ENCODE peak calls at places on chromosomes 1 and 21, in eight cellular contexts. W, M, U, O, I, T, L and V are unnamed samples. For H3K9me3, the result is how much of the 10 kb centered on the place peaks cover.

GRCh38 chr1:9284061-9284460 is 8.6 kb upstream of the SPSB1 start:
- DNase-seq in W (no peak), M (no peak), U (peak), O (no peak), I (no peak), T (no peak), L (no peak), V (no peak)

GRCh38 chr1:53207726-53208125 is 11.1 kb downstream of the CPT2 start:
- DNase-seq in W (no peak), M (no peak), U (no peak), O (no peak), I (no peak), T (no peak), L (no peak), V (no peak)

GRCh38 chr1:202131956-202132821 is 9.5 kb downstream of the GPR37L1 start:
- DNase-seq in W (no peak), M (no peak), U (no peak), O (no peak), I (no peak), T (no peak), L (no peak), V (no peak)

GRCh38 chr21:32413697-32414578 is 1.4 kb downstream of the EVA1C start:
- DNase-seq in W (peak), M (peak), U (no peak), O (no peak), I (no peak), T (no peak), L (no peak), V (no peak)

GRCh38 chr21:9758141-9758540 is 763.2 kb upstream of the TPTE start:
- DNase-seq in W (no peak), M (no peak), U (no peak), O (no peak), I (no peak), T (no peak), L (no peak), V (no peak)

GRCh38 chr1:171711643-171712042 is 30.2 kb downstream of the VAMP4 start:
- DNase-seq in W (no peak), M (no peak), U (no peak), O (no peak), I (no peak), T (no peak), L (no peak), V (no peak)

GRCh38 chr21:32062591-32063227 is 189.9 kb downstream of the HUNK start:
- DNase-seq in W (no peak), M (no peak), U (no peak), O (no peak), I (no peak), T (no peak), L (no peak), V (no peak)

GRCh38 chr21:41758550-41758949 is 8.3 kb downstream of the RIPK4 start:
- DNase-seq in W (no peak), M (no peak), U (no peak), O (peak), I (no peak), T (no peak), L (no peak), V (no peak)

GRCh38 chr1:31648633-31649032 is 4.0 kb upstream of the PEF1 start:
- DNase-seq in W (no peak), M (no peak), U (no peak), O (no peak), I (no peak), T (no peak), L (no peak), V (no peak)

GRCh38 chr1:15260418-15261154 is 13.6 kb downstream of the FHAD1 start:
- DNase-seq in W (no peak), M (peak), U (no peak), O (no peak), I (no peak), T (no peak), L (peak), V (no peak)

GRCh38 chr1:71717186-71717585 is 565.2 kb downstream of the NEGR1 start:
- DNase-seq in W (no peak), M (no peak), U (no peak), O (no peak), I (no peak), T (no peak), L (no peak), V (no peak)

GRCh38 chr1:208157769-208158168 is 86.4 kb downstream of the PLXNA2 start:
- DNase-seq in W (no peak), M (no peak), U (no peak), O (no peak), I (no peak), T (no peak), L (no peak), V (no peak)

GRCh38 chr1:81118550-81118949 is 682.2 kb upstream of the ADGRL2 start:
- DNase-seq in W (no peak), M (no peak), U (no peak), O (no peak), I (no peak), T (no peak), L (no peak), V (no peak)
- H3K9me3 ChIP-seq in W (under half), M (under half), U (under half), O (under half), I (under half), T (under half), L (under half), V (under half)

GRCh38 chr1:4760088-4760487 is 105.7 kb downstream of the AJAP1 start:
- DNase-seq in W (no peak), M (no peak), U (no peak), O (no peak), I (no peak), T (no peak), L (no peak), V (no peak)
- H3K9me3 ChIP-seq in W (under half), M (under half), U (under half), O (under half), I (under half), T (under half), L (under half), V (under half)

DNA sequence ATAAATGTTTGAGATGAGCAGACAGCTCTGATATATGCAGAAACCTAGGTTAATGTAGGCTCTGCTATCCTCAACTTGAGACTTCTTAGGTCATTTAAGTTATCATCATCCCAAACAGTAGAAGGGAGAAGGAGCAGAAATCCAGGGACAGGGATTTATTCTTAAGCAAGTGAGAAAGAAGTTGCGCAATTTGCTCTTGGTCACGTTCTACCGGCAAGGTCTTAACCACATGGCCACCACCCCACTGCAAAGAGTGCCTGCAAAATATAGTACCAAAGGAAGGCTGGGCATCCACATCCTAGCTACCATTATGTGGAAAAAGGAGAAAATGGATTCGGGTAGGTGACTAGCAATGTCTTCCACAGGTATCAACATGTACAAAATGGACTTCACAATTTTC is 25.2 kb downstream of the CRNN start:
- DNase-seq in W (no peak), M (no peak), U (no peak), O (no peak), I (no peak), T (no peak), L (no peak), V (no peak)
- H3K9me3 ChIP-seq in W (under half), M (under half), U (under half), O (under half), I (under half), T (under half), L (under half), V (under half)

DNA sequence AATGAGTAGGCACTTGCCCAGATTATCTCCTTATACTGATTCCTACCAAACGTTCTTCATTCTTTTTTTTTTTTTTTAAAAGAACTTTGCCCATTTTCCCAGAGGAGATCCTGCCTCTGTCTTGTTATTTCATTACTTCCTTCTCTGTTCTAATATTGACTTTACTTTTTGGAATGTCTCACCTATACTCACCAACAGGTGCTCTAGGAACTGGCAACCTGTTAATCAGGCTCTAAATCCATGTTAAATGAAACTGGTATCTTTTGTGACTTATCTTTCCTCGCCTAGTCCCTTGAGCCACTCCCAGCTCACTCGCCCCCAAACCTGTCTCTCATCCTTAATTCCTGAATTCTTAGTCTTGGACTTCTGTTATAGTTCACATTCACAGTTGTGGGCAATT is 1.2 kb upstream of the CRCT1 start:
- DNase-seq in W (no peak), M (no peak), U (no peak), O (no peak), I (no peak), T (no peak), L (no peak), V (no peak)
- H3K9me3 ChIP-seq in W (under half), M (under half), U (under half), O (under half), I (under half), T (under half), L (under half), V (under half)

DNA sequence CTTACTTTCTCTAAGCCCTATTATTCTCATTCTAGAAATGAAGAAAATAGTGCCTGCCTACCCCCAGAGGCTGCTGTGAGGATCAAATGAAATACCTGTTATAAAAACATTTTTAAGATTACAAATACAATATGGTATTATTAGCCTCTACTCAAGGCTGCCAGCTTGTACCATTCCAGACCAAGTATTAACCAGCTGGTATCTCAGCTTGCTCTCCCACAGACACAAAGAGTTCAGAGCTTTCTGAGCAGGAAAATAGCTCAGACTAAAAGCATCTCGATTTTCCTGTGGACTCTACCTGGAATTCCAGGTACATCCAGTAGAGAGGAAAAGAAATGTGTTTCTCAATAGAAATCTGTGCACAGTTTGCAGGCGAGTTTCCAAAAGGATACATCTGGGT is 31.1 kb downstream of the TGFBR3 start:
- DNase-seq in W (no peak), M (no peak), U (no peak), O (no peak), I (no peak), T (no peak), L (no peak), V (no peak)
- H3K9me3 ChIP-seq in W (under half), M (under half), U (under half), O (under half), I (under half), T (under half), L (under half), V (under half)

DNA sequence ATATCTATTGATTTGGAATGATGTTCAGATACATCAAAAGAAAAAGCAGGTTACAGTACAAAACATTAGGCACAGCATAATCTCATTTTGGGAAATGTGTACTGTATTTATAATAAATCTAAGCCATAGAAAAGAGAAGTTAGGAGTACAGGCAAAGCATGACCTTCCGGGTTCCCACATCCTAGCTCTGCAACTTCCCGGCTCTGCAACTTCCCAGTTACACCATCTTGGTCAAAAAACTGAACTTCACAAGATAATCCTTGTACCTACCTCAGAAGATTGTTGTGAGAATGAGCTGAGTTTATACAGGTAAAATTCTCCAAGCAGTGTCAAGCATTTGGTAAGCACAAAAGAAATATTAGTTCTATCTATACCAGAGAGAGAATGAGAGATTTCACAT is 21.7 kb upstream of the SLC44A3 start:
- DNase-seq in W (no peak), M (no peak), U (no peak), O (no peak), I (no peak), T (no peak), L (no peak), V (no peak)
- H3K9me3 ChIP-seq in W (under half), M (under half), U (under half), O (under half), I (under half), T (under half), L (under half), V (under half)

GRCh38 chr1:3675436-3675835 is 23.1 kb downstream of the TP73 start:
- DNase-seq in W (no peak), M (no peak), U (no peak), O (peak), I (no peak), T (no peak), L (no peak), V (no peak)
- H3K9me3 ChIP-seq in W (under half), M (under half), U (under half), O (under half), I (under half), T (under half), L (under half), V (under half)

GRCh38 chr1:106189780-106190179 is 866.7 kb upstream of the PRMT6 start:
- DNase-seq in W (no peak), M (no peak), U (no peak), O (no peak), I (no peak), T (no peak), L (no peak), V (no peak)

GRCh38 chr1:106194206-106194605 is 862.3 kb upstream of the PRMT6 start:
- DNase-seq in W (no peak), M (no peak), U (no peak), O (no peak), I (no peak), T (no peak), L (no peak), V (no peak)
- H3K9me3 ChIP-seq in W (under half), M (under half), U (under half), O (half or more), I (under half), T (under half), L (under half), V (under half)

GRCh38 chr1:178693368-178693767 is 31.7 kb upstream of the RALGPS2 start:
- DNase-seq in W (no peak), M (no peak), U (no peak), O (no peak), I (no peak), T (no peak), L (peak), V (no peak)
- H3K9me3 ChIP-seq in W (under half), M (under half), U (under half), O (under half), I (under half), T (under half), L (under half), V (under half)

DNA sequence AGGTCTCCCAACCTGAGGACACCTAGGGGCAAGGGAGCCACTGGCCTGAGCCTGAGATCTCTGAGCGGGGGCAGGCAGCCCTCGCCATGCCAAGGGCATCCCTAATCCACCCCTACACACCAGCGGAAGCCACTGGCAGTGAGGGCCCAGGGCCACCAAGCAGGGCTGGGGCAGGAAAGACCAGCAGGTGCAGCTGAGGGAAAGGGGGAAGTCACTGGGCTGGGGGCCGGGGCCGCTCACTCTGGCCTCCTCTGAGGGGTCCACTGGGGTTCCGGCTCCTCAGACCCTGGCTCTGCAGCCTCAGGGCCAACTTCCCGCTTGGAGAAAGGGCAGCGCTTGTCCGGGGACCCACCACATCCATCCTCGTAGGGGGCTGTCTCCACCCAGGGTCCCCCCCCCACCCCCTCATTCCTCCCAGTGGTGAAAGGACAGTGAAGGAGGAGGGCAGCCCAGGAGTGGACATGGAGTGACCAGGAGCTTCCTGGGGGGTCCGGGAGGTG is 42.5 kb upstream of the ACTRT2 start:
- DNase-seq in W (no peak), M (no peak), U (no peak), O (no peak), I (no peak), T (no peak), L (no peak), V (no peak)
- H3K9me3 ChIP-seq in W (under half), M (under half), U (under half), O (under half), I (under half), T (under half), L (under half), V (under half)